ENCODE peak calls at places on chromosomes 12 and 14, in six cellular contexts. Y is GM20000, P is cardiac fibroblast, D is cardiac muscle cell, C is Calu3, V is tibial artery. X is an unnamed sample.

GRCh38 chr14:99727096-99727870 is 43.2 kb downstream of the CYP46A1 start:
- DNase-seq in Y (no peak), D (no peak), C (no peak), V (peak), P (no peak), X (peak)

GRCh38 chr14:80364274-80364673 is 153.0 kb upstream of the DIO2 start:
- DNase-seq in D (no peak), Y (peak), V (no peak), P (peak), C (no peak), X (no peak)

GRCh38 chr12:67981236-67982164 is 7.7 kb upstream of the IFNG-AS1 start:
- DNase-seq in P (peak), C (no peak), D (no peak), Y (no peak), V (no peak), X (no peak)

GRCh38 chr14:77988966-77989365 is 181.2 kb upstream of the NRXN3 start:
- DNase-seq in D (no peak), V (peak), Y (no peak), P (peak), C (no peak), X (peak)

GRCh38 chr14:63938198-63939005 is 85.6 kb downstream of the SYNE2 start:
- DNase-seq in Y (peak), C (peak), P (peak), D (no peak), V (no peak), X (no peak)

GRCh38 chr14:88831285-88831684 is 6.8 kb downstream of the TTC8 start:
- DNase-seq in Y (no peak), V (no peak), C (no peak), D (no peak), P (peak), X (no peak)

GRCh38 chr14:36857136-36857535 is 195.5 kb downstream of the PAX9 start:
- DNase-seq in Y (no peak), D (no peak), V (no peak), C (no peak), P (no peak), X (no peak)

GRCh38 chr12:65189028-65189718 is 19.8 kb downstream of the LEMD3 start:
- DNase-seq in Y (peak), P (no peak), D (no peak), V (no peak), C (no peak), X (no peak)

GRCh38 chr12:84922721-84923120 is 10.1 kb upstream of the SLC6A15 start:
- DNase-seq in Y (no peak), C (no peak), D (no peak), P (peak), V (no peak), X (no peak)

GRCh38 chr12:94182971-94183701 is 34.8 kb downstream of the PLXNC1 start:
- DNase-seq in V (no peak), C (no peak), D (no peak), Y (no peak), P (peak), X (no peak)

GRCh38 chr12:113359939-113360748 is 1.8 kb downstream of the PLBD2 start:
- DNase-seq in D (no peak), V (no peak), C (no peak), P (peak), Y (no peak), X (no peak)
- TF ChIP-seq CTCF in D (peak), V (no peak), C (no peak), P (peak), Y (no peak), X (peak)

GRCh38 chr12:125403145-125403789 is 338.0 kb downstream of the AACS start:
- DNase-seq in V (no peak), Y (peak), C (peak), P (peak), D (peak), X (no peak)
- TF ChIP-seq CTCF in V (no peak), Y (peak), C (peak), P (peak), D (peak), X (peak)

GRCh38 chr12:124273630-124274029 is 21.3 kb upstream of the RFLNA start:
- DNase-seq in Y (peak), D (peak), C (peak), V (no peak), P (peak), X (no peak)
- TF ChIP-seq CTCF in Y (no peak), D (peak), C (no peak), V (no peak), P (peak), X (no peak)

DNA sequence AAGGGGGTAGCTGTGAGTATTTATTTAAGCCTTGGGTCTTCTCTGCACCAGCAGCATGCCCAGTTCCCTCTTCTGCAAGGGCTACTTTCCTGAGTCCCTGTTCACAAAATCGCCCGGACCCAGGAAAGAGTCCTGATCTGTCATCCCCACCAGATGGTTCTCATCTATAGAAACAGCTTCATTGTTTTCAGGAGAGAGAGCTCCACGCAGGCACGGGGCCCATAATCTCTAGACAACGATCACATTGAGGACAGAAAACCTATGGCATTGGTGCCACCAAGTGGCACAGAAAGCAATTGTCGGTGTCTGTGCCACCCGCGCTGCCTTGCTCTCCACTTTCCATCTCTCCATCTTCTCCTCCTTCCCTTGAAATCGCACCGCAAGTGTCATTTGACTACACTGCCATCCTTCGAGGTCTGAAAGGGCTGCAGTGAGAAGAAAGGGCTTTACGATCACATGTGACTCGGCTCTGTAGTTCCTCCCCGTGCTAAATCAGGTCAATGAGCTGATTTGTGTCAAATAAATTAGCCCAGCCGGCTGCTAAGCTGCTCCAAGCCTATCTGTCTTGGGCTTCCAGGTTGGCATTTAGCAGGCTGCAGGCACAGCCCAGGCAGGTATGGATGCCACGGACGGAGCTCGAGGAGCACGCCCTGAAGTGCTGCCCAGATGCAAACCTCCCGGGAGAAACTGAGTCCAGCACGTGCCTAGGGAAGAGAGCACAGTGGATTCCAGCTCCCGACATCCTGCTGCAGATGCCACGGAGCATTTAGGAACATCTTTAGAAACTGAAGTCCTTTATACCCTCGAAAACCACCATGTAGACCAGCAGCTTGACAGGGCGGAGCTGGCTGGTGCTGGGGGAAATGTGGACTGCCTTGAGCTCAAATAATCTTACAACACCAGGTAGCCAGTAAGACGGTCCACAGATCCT is 28.8 kb downstream of the SPRING1 start:
- DNase-seq in V (peak), C (peak), Y (peak), P (peak), D (no peak), X (no peak)
- TF ChIP-seq CTCF in V (peak), C (peak), Y (peak), P (peak), D (peak), X (peak)

GRCh38 chr12:132219323-132219722 is 75.1 kb downstream of the NOC4L start:
- DNase-seq in V (no peak), P (no peak), Y (no peak), C (no peak), D (no peak), X (no peak)

GRCh38 chr12:132217371-132217770 is 73.1 kb downstream of the NOC4L start:
- DNase-seq in P (no peak), C (no peak), D (no peak), Y (no peak), V (no peak), X (no peak)

GRCh38 chr12:132217800-132218518 is 73.7 kb downstream of the NOC4L start:
- DNase-seq in D (no peak), P (no peak), Y (no peak), V (no peak), C (no peak), X (no peak)

GRCh38 chr12:132218519-132218860 is 74.2 kb downstream of the NOC4L start:
- DNase-seq in P (no peak), Y (no peak), C (no peak), V (no peak), D (no peak), X (no peak)

GRCh38 chr12:132218915-132219314 is 74.7 kb downstream of the NOC4L start:
- DNase-seq in Y (peak), C (peak), P (no peak), V (no peak), D (peak), X (no peak)
- TF ChIP-seq CTCF in Y (peak), C (peak), P (peak), V (no peak), D (peak), X (peak)

GRCh38 chr12:124278389-124279101 is 16.3 kb upstream of the RFLNA start:
- DNase-seq in V (no peak), D (no peak), P (no peak), Y (no peak), C (no peak), X (no peak)

GRCh38 chr12:124279315-124279714 is 15.6 kb upstream of the RFLNA start:
- DNase-seq in P (no peak), D (no peak), C (no peak), V (no peak), Y (no peak), X (no peak)

GRCh38 chr12:124277394-124278222 is 17.3 kb upstream of the RFLNA start:
- DNase-seq in V (no peak), Y (no peak), C (no peak), D (no peak), P (no peak), X (no peak)

GRCh38 chr12:124279846-124280360 is 15.0 kb upstream of the RFLNA start:
- DNase-seq in P (peak), Y (no peak), V (no peak), C (no peak), D (no peak), X (no peak)

DNA sequence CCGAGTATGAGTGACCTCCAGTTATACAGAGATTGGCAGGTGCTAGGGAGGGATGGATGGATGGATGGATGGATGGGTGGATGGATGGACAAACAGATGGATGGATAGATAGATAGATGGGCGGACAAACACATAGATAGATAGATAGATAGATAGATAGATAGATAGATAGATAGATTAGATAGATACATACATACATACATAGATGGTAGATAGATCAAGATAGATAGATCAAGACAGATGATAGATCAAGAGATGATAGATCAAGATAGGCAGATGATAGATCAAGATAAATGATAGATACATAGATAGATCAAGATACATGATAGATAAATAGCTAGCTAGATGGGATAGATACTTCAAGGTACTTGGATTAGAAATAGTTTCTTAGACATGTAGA is 18.6 kb upstream of the RFLNA start:
- DNase-seq in C (no peak), P (no peak), D (no peak), V (no peak), Y (no peak), X (no peak)
- TF ChIP-seq CTCF in C (no peak), P (no peak), D (no peak), V (no peak), Y (no peak), X (no peak)

DNA sequence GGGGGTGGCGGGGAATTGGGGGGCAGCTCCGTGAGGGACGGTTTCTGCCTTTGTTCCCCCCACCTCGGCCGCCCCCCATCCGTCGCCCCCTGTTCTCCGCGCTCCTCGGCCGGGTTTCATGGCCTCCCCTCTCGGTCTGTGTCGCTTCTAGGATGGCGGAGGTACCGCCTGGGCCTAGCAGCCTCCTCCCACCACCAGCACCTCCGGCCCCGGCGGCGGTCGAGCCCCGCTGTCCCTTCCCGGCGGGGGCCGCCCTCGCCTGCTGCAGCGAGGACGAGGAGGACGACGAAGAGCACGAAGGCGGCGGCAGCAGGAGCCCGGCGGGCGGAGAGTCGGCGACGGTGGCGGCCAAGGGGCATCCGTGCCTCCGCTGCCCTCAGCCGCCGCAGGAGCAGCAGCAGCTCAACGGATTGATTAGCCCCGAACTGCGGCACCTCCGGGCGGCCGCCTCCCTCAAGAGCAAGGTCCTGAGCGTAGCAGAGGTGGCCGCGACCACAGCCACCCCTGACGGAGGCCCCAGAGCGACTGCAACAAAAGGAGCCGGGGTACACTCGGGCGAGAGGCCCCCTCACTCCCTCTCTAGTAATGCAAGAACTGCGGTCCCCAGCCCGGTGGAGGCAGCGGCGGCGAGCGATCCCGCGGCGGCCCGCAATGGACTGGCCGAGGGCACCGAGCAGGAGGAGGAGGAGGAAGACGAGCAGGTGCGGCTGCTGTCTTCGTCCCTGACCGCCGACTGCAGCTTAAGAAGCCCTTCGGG is 598 bp downstream of the NAA30 start:
- DNase-seq in C (peak), P (peak), D (peak), Y (peak), V (peak), X (peak)
- TF ChIP-seq CTCF in C (no peak), P (no peak), D (no peak), Y (no peak), V (no peak), X (no peak)

DNA sequence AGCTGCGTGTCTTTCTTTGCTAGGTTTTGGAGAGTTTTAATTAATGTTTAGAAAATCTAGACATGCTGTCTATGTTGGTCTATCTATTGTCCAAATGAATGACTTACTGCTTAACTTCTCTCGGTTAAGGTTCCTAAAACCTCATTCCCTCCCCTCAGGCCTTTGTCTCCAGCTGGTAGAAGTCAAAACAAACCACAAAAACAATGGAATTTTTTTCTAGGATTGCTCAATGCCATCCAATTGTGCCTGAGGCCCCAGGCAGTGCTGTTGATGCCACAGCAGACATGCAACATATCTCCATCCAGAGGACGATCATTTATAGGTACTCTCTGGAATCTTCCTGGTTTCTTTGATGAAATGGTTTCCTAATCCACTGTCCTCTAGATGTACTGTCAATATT is 448.2 kb upstream of the TBX3 start:
- DNase-seq in Y (no peak), V (no peak), C (no peak), D (no peak), P (peak), X (no peak)
- TF ChIP-seq CTCF in Y (no peak), V (no peak), C (no peak), D (no peak), P (no peak), X (no peak)